ENCODE peak calls at places on chromosomes 5 and 9, in nine cellular contexts. F, H, Q, M, G, P, U, S and Y are unnamed samples.

GRCh38 chr9:105064248-105065118 is 136.5 kb upstream of the ABCA1 start:
- DNase-seq in M (peak; percentile 91), U (peak; percentile 99), S (peak; percentile 93), F (peak; percentile 96), G (peak; percentile 48), H (peak; percentile 93), P (peak; percentile 97), Q (peak; percentile 95), Y (peak; percentile 89)

GRCh38 chr5:32027717-32028321 is 146.3 kb downstream of the GOLPH3 start:
- DNase-seq in S (peak; percentile 35), P (peak; percentile 97), M (no peak), F (peak; percentile 39), H (peak; percentile 73), Q (no peak), G (no peak), U (peak; percentile 88), Y (peak; percentile 16)

GRCh38 chr5:2024986-2025721 is 142.4 kb upstream of the IRX4 start:
- DNase-seq in P (no peak), Q (no peak), H (no peak), F (no peak), G (no peak), M (no peak), U (no peak), S (no peak), Y (no peak)

GRCh38 chr5:93874080-93874479 is 132.7 kb upstream of the POU5F2 start:
- DNase-seq in Q (no peak), P (peak; percentile 37), G (no peak), U (no peak), S (no peak), H (no peak), M (no peak), F (no peak), Y (no peak)

GRCh38 chr5:8478308-8478707 is 609.4 kb downstream of the MTRR start:
- DNase-seq in G (no peak), U (no peak), S (no peak), M (no peak), H (no peak), F (no peak), P (no peak), Q (no peak), Y (no peak)

GRCh38 chr9:113548221-113549041 is 84.9 kb downstream of the RGS3 start:
- DNase-seq in G (no peak), P (no peak), H (peak; percentile 74), S (peak; percentile 61), M (peak; percentile 62), Q (peak; percentile 77), F (peak; percentile 93), U (peak; percentile 77), Y (peak; percentile 85)

GRCh38 chr9:90783552-90783951 is 18.1 kb upstream of the SYK start:
- DNase-seq in P (no peak), M (no peak), H (no peak), Q (no peak), U (no peak), G (no peak), F (no peak), S (no peak), Y (no peak)

GRCh38 chr9:111016046-111017026 is 21.9 kb downstream of the LPAR1 start:
- DNase-seq in F (no peak), S (no peak), G (no peak), Q (no peak), U (no peak), P (peak; percentile 76), M (no peak), H (no peak), Y (no peak)

GRCh38 chr9:97468658-97469448 is 32.6 kb upstream of the TMOD1 start:
- DNase-seq in Q (peak; percentile 86), U (peak; percentile 92), F (peak; percentile 67), S (peak; percentile 75), G (peak; percentile 24), M (peak; percentile 84), H (peak; percentile 76), P (peak; percentile 65), Y (no peak)

GRCh38 chr5:113214026-113214425 is 220.8 kb downstream of the TSSK1B start:
- DNase-seq in F (no peak), G (no peak), H (no peak), Q (no peak), M (no peak), S (no peak), P (no peak), U (no peak), Y (no peak)

GRCh38 chr9:36551129-36551528 is 21.6 kb upstream of the MELK start:
- DNase-seq in U (no peak), Q (no peak), G (no peak), M (no peak), S (no peak), F (no peak), H (no peak), P (no peak), Y (no peak)

GRCh38 chr9:88312517-88313103 is 75.6 kb upstream of the SPIN1 start:
- DNase-seq in F (no peak), P (no peak), G (no peak), U (peak; percentile 9), S (no peak), Q (no peak), M (no peak), H (no peak), Y (no peak)

DNA sequence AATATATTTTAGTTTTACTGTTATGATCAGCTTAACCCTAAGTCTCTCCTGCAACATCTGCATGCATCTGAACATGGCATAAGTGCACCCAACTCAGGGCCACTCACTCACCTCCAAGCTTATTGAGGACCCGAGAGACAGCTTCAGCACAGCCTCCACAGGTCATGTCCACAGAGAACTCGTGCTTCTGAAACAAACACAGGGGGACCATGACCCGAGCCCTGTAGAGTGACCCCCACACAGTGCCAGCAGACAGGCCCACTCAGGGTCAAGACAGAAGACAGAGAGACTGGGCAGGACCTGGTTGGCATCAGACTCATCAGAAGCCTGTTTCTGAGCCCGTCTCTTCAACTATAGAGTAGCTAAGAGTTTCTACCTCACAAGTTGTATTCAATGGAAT is 6.8 kb downstream of the ATOX1 start:
- DNase-seq in G (no peak), U (no peak), M (no peak), F (no peak), P (no peak), S (no peak), H (no peak), Q (no peak), Y (no peak)
- H3K36me3 ChIP-seq in G (peaks cover 5% of the 10 kb centered on the region), U (no peaks in the 10 kb centered on the region), M (peaks cover 11% of the 10 kb centered on the region), F (peaks cover 23% of the 10 kb centered on the region), P (peaks cover 8% of the 10 kb centered on the region), S (no peaks in the 10 kb centered on the region), H (peaks cover 9% of the 10 kb centered on the region), Q (no peaks in the 10 kb centered on the region), Y (peaks cover 43% of the 10 kb centered on the region)

GRCh38 chr5:195401-196160 is 4.3 kb downstream of the LRRC14B start:
- DNase-seq in U (peak; percentile 52), F (no peak), S (no peak), Q (no peak), M (no peak), P (no peak), H (no peak), G (no peak), Y (peak; percentile 67)
- TF ChIP-seq CTCF in U (no peak), F (peak; percentile 25), S (no peak), Q (no peak), M (no peak), P (peak; percentile 6), H (no peak), G (no peak), Y (no peak)

GRCh38 chr5:106876298-106876622 is 794.5 kb downstream of the EFNA5 start:
- DNase-seq in M (no peak), P (no peak), F (no peak), U (no peak), H (no peak), G (no peak), Q (no peak), S (no peak), Y (no peak)
- TF ChIP-seq POLR2A in M (no peak), P (no peak), F (no peak), U (no peak), H (no peak), G (no peak), Q (no peak), S (no peak), Y (no peak)

GRCh38 chr5:81305783-81306182 is 4.4 kb downstream of the ZCCHC9 start:
- DNase-seq in F (no peak), P (no peak), U (no peak), Q (no peak), S (no peak), M (no peak), G (no peak), H (no peak), Y (no peak)

GRCh38 chr5:81315336-81315735 is 13.9 kb downstream of the ZCCHC9 start:
- DNase-seq in G (no peak), F (no peak), H (no peak), M (no peak), P (peak; percentile 86), U (no peak), Q (no peak), S (no peak), Y (no peak)

GRCh38 chr5:81313278-81313677 is 11.9 kb downstream of the ZCCHC9 start:
- DNase-seq in G (no peak), F (no peak), M (no peak), H (no peak), P (no peak), U (no peak), S (no peak), Q (no peak), Y (no peak)

GRCh38 chr5:81313686-81314085 is 12.3 kb downstream of the ZCCHC9 start:
- DNase-seq in H (no peak), F (no peak), S (no peak), G (no peak), P (peak; percentile 26), M (no peak), Q (no peak), U (no peak), Y (no peak)

GRCh38 chr5:81310402-81311063 is 9.1 kb downstream of the ZCCHC9 start:
- DNase-seq in H (no peak), Q (no peak), S (no peak), U (no peak), G (no peak), P (no peak), F (no peak), M (no peak), Y (no peak)
- H3K36me3 ChIP-seq in H (peaks cover 46% of the 10 kb centered on the region), Q (peaks cover 7% of the 10 kb centered on the region), S (peaks cover 37% of the 10 kb centered on the region), U (peaks cover 14% of the 10 kb centered on the region), G (peaks cover 49% of the 10 kb centered on the region), P (peaks cover 19% of the 10 kb centered on the region), F (peaks cover 22% of the 10 kb centered on the region), M (peaks cover 67% of the 10 kb centered on the region), Y (peaks cover 32% of the 10 kb centered on the region)